ENCODE peak calls at places on chromosomes 13 and 19, in seven cellular contexts. One of them, this sample, is unnamed.

GRCh38 chr19:10510301-10510802 is 6.9 kb downstream of the S1PR5 start:
- DNase-seq in lower leg skin: no peak
- DNase-seq in heart left ventricle: no peak
- DNase-seq in mucosa of descending colon: peak
- DNase-seq in tibial nerve: no peak
- DNase-seq in fibroblast of mammary gland: no peak
- DNase-seq in breast epithelium: no peak
- DNase-seq in this sample: no peak

GRCh38 chr19:18098891-18099622 is 1.5 kb downstream of the MAST3 start:
- DNase-seq in mucosa of descending colon: peak
- DNase-seq in tibial nerve: no peak
- DNase-seq in fibroblast of mammary gland: no peak
- DNase-seq in lower leg skin: no peak
- DNase-seq in breast epithelium: no peak
- DNase-seq in heart left ventricle: no peak
- DNase-seq in this sample: no peak

GRCh38 chr19:35345671-35346111 is 2.0 kb upstream of the FFAR1 start:
- DNase-seq in heart left ventricle: no peak
- DNase-seq in tibial nerve: no peak
- DNase-seq in lower leg skin: peak
- DNase-seq in breast epithelium: peak
- DNase-seq in mucosa of descending colon: no peak
- DNase-seq in fibroblast of mammary gland: no peak
- DNase-seq in this sample: no peak

GRCh38 chr13:59425211-59425721 is 738.5 kb downstream of the DIAPH3 start:
- DNase-seq in fibroblast of mammary gland: peak
- DNase-seq in tibial nerve: no peak
- DNase-seq in lower leg skin: no peak
- DNase-seq in mucosa of descending colon: no peak
- DNase-seq in breast epithelium: no peak
- DNase-seq in heart left ventricle: no peak
- DNase-seq in this sample: no peak

GRCh38 chr19:17775245-17775927 is 19.6 kb upstream of the B3GNT3 start:
- DNase-seq in tibial nerve: no peak
- DNase-seq in breast epithelium: no peak
- DNase-seq in heart left ventricle: no peak
- DNase-seq in mucosa of descending colon: peak
- DNase-seq in lower leg skin: no peak
- DNase-seq in fibroblast of mammary gland: peak
- DNase-seq in this sample: no peak

GRCh38 chr13:113053801-113054604 is 51.6 kb upstream of the F7 start:
- DNase-seq in breast epithelium: no peak
- DNase-seq in mucosa of descending colon: no peak
- DNase-seq in heart left ventricle: no peak
- DNase-seq in tibial nerve: no peak
- DNase-seq in fibroblast of mammary gland: no peak
- DNase-seq in lower leg skin: no peak
- DNase-seq in this sample: no peak

GRCh38 chr13:85074543-85075313 is 724.5 kb downstream of the SLITRK6 start:
- DNase-seq in breast epithelium: no peak
- DNase-seq in tibial nerve: no peak
- DNase-seq in heart left ventricle: no peak
- DNase-seq in lower leg skin: no peak
- DNase-seq in mucosa of descending colon: no peak
- DNase-seq in fibroblast of mammary gland: no peak
- DNase-seq in this sample: no peak

GRCh38 chr13:113787694-113788093 is 28.7 kb downstream of the TMEM255B start:
- DNase-seq in heart left ventricle: no peak
- DNase-seq in tibial nerve: no peak
- DNase-seq in fibroblast of mammary gland: no peak
- DNase-seq in breast epithelium: no peak
- DNase-seq in mucosa of descending colon: no peak
- DNase-seq in lower leg skin: peak
- DNase-seq in this sample: no peak

GRCh38 chr13:42272115-42272756 is at the start of gene AKAP11:
- DNase-seq in lower leg skin: peak
- DNase-seq in heart left ventricle: peak
- DNase-seq in breast epithelium: peak
- DNase-seq in mucosa of descending colon: peak
- DNase-seq in fibroblast of mammary gland: peak
- DNase-seq in tibial nerve: no peak
- DNase-seq in this sample: no peak

GRCh38 chr19:41889896-41890295 is 6.9 kb downstream of the ARHGEF1 start:
- DNase-seq in breast epithelium: no peak
- DNase-seq in tibial nerve: no peak
- DNase-seq in fibroblast of mammary gland: no peak
- DNase-seq in mucosa of descending colon: peak
- DNase-seq in lower leg skin: no peak
- DNase-seq in heart left ventricle: no peak
- DNase-seq in this sample: no peak

GRCh38 chr13:79393564-79394249 is 12.3 kb downstream of the RBM26 start:
- DNase-seq in tibial nerve: no peak
- DNase-seq in breast epithelium: no peak
- DNase-seq in mucosa of descending colon: no peak
- DNase-seq in heart left ventricle: no peak
- DNase-seq in lower leg skin: no peak
- DNase-seq in fibroblast of mammary gland: no peak
- DNase-seq in this sample: peak

GRCh38 chr13:110629735-110630134 is 14.4 kb downstream of the NAXD start:
- DNase-seq in tibial nerve: no peak
- DNase-seq in mucosa of descending colon: no peak
- DNase-seq in heart left ventricle: no peak
- DNase-seq in fibroblast of mammary gland: peak
- DNase-seq in lower leg skin: no peak
- DNase-seq in breast epithelium: no peak
- DNase-seq in this sample: no peak

GRCh38 chr19:13146763-13147563 is 3.2 kb downstream of the STX10 start:
- DNase-seq in fibroblast of mammary gland: peak
- DNase-seq in mucosa of descending colon: no peak
- DNase-seq in tibial nerve: no peak
- DNase-seq in breast epithelium: no peak
- DNase-seq in heart left ventricle: no peak
- DNase-seq in lower leg skin: no peak
- DNase-seq in this sample: no peak

GRCh38 chr19:55619264-55619663 is 5.1 kb downstream of the ZNF784 start:
- DNase-seq in fibroblast of mammary gland: no peak
- DNase-seq in heart left ventricle: no peak
- DNase-seq in tibial nerve: no peak
- DNase-seq in breast epithelium: no peak
- DNase-seq in lower leg skin: no peak
- DNase-seq in mucosa of descending colon: no peak
- DNase-seq in this sample: no peak

DNA sequence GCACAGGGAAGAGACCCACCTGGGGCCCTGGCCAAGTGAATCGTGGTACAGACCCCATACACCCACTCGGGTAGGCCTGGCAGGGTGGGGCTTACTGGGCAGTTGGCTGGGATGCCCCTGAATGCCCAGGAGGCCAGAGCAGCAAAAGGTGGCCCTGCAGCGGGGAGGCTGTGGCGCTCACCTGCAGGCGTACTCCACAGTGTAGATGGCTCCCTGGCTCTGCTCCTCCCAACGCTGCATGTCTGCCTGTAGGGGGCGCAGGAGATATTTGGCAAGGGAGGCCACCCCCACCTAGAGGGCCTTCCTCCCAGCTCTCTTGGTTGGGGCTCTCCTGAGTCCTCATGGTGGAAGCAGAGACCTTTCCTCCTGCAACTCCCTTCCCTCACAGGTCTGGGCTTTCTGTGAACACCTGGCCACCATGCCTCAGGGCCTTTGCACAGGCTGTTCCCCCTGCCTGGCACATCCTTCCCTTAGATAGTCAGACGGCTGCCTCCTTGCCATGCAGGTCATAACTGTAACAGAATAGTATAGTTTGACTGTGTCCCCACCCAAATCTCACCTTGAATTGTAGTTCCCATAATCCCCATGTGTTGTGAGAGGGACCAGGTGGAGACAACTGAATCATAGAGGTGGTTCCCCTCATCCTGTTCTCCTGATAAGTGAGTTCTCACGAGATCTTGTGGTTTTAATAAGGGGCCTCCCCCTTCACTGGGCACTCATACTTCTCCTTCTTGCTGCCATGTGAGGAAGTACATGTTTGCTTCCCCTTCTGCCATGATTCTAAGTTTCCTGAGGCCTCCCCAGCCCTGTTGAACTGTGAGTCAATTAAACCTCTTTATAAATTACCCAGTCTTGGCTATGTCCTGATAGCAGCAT is 5.9 kb downstream of the BORCS8 start:
- DNase-seq in lower leg skin: no peak
- DNase-seq in fibroblast of mammary gland: peak
- DNase-seq in breast epithelium: no peak
- DNase-seq in heart left ventricle: no peak
- DNase-seq in mucosa of descending colon: peak
- DNase-seq in tibial nerve: no peak
- DNase-seq in this sample: no peak
- TF ChIP-seq CTCF in lower leg skin: no peak
- TF ChIP-seq CTCF in fibroblast of mammary gland: peak
- TF ChIP-seq CTCF in breast epithelium: no peak
- TF ChIP-seq CTCF in heart left ventricle: peak
- TF ChIP-seq CTCF in mucosa of descending colon: peak
- TF ChIP-seq CTCF in tibial nerve: no peak
- TF ChIP-seq CTCF in this sample: peak

DNA sequence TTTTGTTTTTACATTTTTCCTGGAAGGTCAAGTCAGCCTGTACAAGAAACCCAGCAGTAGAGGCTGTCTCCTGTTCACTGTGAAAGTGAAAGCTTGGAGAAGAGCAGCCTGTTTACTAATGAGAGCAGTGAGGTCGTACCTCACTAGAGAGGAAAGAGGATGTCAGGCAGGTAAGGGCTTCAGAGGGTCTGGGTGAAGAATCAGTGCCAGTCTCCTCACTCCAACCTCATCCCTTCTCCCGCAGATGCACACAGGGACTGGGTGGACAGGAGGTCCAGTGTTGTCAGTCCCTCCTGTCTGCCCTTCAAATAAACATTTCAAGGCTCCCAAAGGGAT is 462.5 kb downstream of the KLF5 start:
- DNase-seq in fibroblast of mammary gland: no peak
- DNase-seq in breast epithelium: no peak
- DNase-seq in lower leg skin: no peak
- DNase-seq in mucosa of descending colon: no peak
- DNase-seq in tibial nerve: no peak
- DNase-seq in heart left ventricle: no peak
- DNase-seq in this sample: no peak
- H3K4me3 ChIP-seq in fibroblast of mammary gland: no peak
- H3K4me3 ChIP-seq in breast epithelium: no peak
- H3K4me3 ChIP-seq in lower leg skin: no peak
- H3K4me3 ChIP-seq in mucosa of descending colon: no peak
- H3K4me3 ChIP-seq in tibial nerve: no peak
- H3K4me3 ChIP-seq in heart left ventricle: no peak
- H3K4me3 ChIP-seq in this sample: no peak

GRCh38 chr13:69324109-69324886 is 783.3 kb upstream of the ATXN8OS start:
- DNase-seq in breast epithelium: no peak
- DNase-seq in mucosa of descending colon: no peak
- DNase-seq in tibial nerve: no peak
- DNase-seq in fibroblast of mammary gland: peak
- DNase-seq in heart left ventricle: no peak
- DNase-seq in lower leg skin: no peak
- DNase-seq in this sample: no peak
- TF ChIP-seq CTCF in breast epithelium: no peak
- TF ChIP-seq CTCF in mucosa of descending colon: no peak
- TF ChIP-seq CTCF in tibial nerve: no peak
- TF ChIP-seq CTCF in fibroblast of mammary gland: no peak
- TF ChIP-seq CTCF in heart left ventricle: no peak
- TF ChIP-seq CTCF in lower leg skin: no peak
- TF ChIP-seq CTCF in this sample: peak

DNA sequence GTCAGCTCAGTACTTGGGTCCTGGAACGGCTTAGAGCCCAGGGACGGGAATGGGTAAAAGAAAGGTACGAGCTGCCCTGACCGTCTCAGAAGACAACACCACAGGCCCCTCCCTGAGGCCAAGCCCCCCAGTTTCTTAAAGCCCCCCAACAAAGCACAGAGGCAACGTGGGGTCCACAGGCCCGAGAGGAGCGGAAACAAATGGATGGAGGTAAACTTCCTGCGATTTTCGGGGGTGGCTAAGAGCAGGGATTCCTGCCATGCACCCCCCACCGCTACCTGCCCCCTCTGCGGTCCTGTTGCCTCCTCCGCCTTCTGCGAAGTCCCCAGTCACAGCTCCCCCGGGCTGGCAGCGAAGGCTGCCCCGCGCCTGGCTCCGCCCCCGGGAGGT is 48.2 kb downstream of the PTPRS start:
- DNase-seq in fibroblast of mammary gland: no peak
- DNase-seq in tibial nerve: no peak
- DNase-seq in lower leg skin: no peak
- DNase-seq in mucosa of descending colon: no peak
- DNase-seq in breast epithelium: no peak
- DNase-seq in heart left ventricle: no peak
- DNase-seq in this sample: no peak
- H3K4me3 ChIP-seq in fibroblast of mammary gland: peak
- H3K4me3 ChIP-seq in tibial nerve: peak
- H3K4me3 ChIP-seq in lower leg skin: peak
- H3K4me3 ChIP-seq in mucosa of descending colon: no peak
- H3K4me3 ChIP-seq in breast epithelium: peak
- H3K4me3 ChIP-seq in heart left ventricle: peak
- H3K4me3 ChIP-seq in this sample: peak

GRCh38 chr13:47146991-47147783 is 250.3 kb upstream of the HTR2A start:
- DNase-seq in fibroblast of mammary gland: no peak
- DNase-seq in tibial nerve: no peak
- DNase-seq in mucosa of descending colon: no peak
- DNase-seq in heart left ventricle: no peak
- DNase-seq in lower leg skin: no peak
- DNase-seq in breast epithelium: no peak
- DNase-seq in this sample: no peak
- TF ChIP-seq CTCF in fibroblast of mammary gland: no peak
- TF ChIP-seq CTCF in tibial nerve: no peak
- TF ChIP-seq CTCF in mucosa of descending colon: no peak
- TF ChIP-seq CTCF in heart left ventricle: no peak
- TF ChIP-seq CTCF in lower leg skin: no peak
- TF ChIP-seq CTCF in breast epithelium: no peak
- TF ChIP-seq CTCF in this sample: no peak